ENCODE peak calls at places on chromosomes 2 and 18, in nine cellular contexts. F, S, G, A, O, T, L, W and Q are unnamed samples.

GRCh38 chr2:190579945-190580866 is 45.7 kb upstream of the NEMP2 start:
- DNase-seq in F (no peak), S (no peak), G (no peak), A (no peak), O (no peak), T (no peak), L (no peak), W (no peak), Q (no peak)

GRCh38 chr2:7468955-7469354 is 551.7 kb downstream of the RNF144A start:
- DNase-seq in F (no peak), S (no peak), G (no peak), A (no peak), O (no peak), T (no peak), L (no peak), W (no peak), Q (no peak)

GRCh38 chr2:64359892-64360657 is 93.9 kb upstream of the LGALSL start:
- DNase-seq in F (peak), S (peak), G (peak), A (peak), O (peak), T (peak), L (peak), W (peak), Q (peak)

GRCh38 chr18:34697233-34697632 is 12.9 kb upstream of the DTNA start:
- DNase-seq in F (no peak), S (no peak), G (no peak), A (no peak), O (no peak), T (no peak), L (no peak), W (no peak), Q (no peak)

GRCh38 chr2:54632733-54633692 is 90.4 kb upstream of the EML6 start:
- DNase-seq in F (peak), S (no peak), G (no peak), A (no peak), O (no peak), T (no peak), L (no peak), W (no peak), Q (peak)

GRCh38 chr18:39494211-39494896 is 1928.8 kb upstream of the CELF4 start:
- DNase-seq in F (no peak), S (no peak), G (no peak), A (no peak), O (no peak), T (no peak), L (no peak), W (no peak), Q (no peak)

GRCh38 chr2:157024129-157024528 is 233.4 kb upstream of the GALNT5 start:
- DNase-seq in F (no peak), S (no peak), G (no peak), A (no peak), O (no peak), T (no peak), L (no peak), W (no peak), Q (no peak)

GRCh38 chr2:215931256-215931903 is 82.0 kb downstream of the MREG start:
- DNase-seq in F (peak), S (peak), G (peak), A (peak), O (no peak), T (peak), L (peak), W (peak), Q (peak)

GRCh38 chr2:218230882-218231281 is 13.9 kb downstream of the ARPC2 start:
- DNase-seq in F (no peak), S (no peak), G (no peak), A (no peak), O (no peak), T (no peak), L (no peak), W (no peak), Q (peak)

GRCh38 chr2:227461878-227462462 is 10.0 kb upstream of the AGFG1 start:
- DNase-seq in F (no peak), S (no peak), G (no peak), A (peak), O (no peak), T (no peak), L (no peak), W (no peak), Q (no peak)

GRCh38 chr2:143030127-143030526 is 99.1 kb upstream of the ARHGAP15 start:
- DNase-seq in F (no peak), S (no peak), G (no peak), A (no peak), O (no peak), T (no peak), L (no peak), W (no peak), Q (peak)

GRCh38 chr2:217396165-217396564 is 536.3 kb upstream of the TNP1 start:
- DNase-seq in F (no peak), S (no peak), G (no peak), A (no peak), O (no peak), T (no peak), L (no peak), W (no peak), Q (no peak)

GRCh38 chr2:46284812-46285211 is 12.4 kb upstream of the EPAS1 start:
- DNase-seq in F (no peak), S (no peak), G (no peak), A (no peak), O (no peak), T (no peak), L (no peak), W (no peak), Q (no peak)

GRCh38 chr18:32298289-32298688 is 108.5 kb downstream of the MEP1B start:
- DNase-seq in F (no peak), S (no peak), G (no peak), A (no peak), O (no peak), T (no peak), L (no peak), W (no peak), Q (no peak)

GRCh38 chr2:40434638-40435296 is 17.1 kb downstream of the SLC8A1 start:
- DNase-seq in F (no peak), S (peak), G (no peak), A (peak), O (no peak), T (no peak), L (no peak), W (no peak), Q (peak)

GRCh38 chr2:219724628-219725027 is 97.2 kb downstream of the SLC4A3 start:
- DNase-seq in F (no peak), S (no peak), G (no peak), A (no peak), O (no peak), T (no peak), L (no peak), W (no peak), Q (peak)

GRCh38 chr18:46061387-46061786 is 10.7 kb downstream of the PSTPIP2 start:
- DNase-seq in F (no peak), S (no peak), G (no peak), A (no peak), O (no peak), T (no peak), L (no peak), W (no peak), Q (no peak)

GRCh38 chr2:144041612-144042011 is 478.3 kb downstream of the ZEB2 start:
- DNase-seq in F (no peak), S (no peak), G (no peak), A (no peak), O (no peak), T (no peak), L (no peak), W (no peak), Q (no peak)

GRCh38 chr2:217899231-217900009 is 103.4 kb downstream of the TNS1 start:
- DNase-seq in F (peak), S (no peak), G (no peak), A (peak), O (peak), T (peak), L (peak), W (peak), Q (peak)

GRCh38 chr2:224650815-224651439 is 65.2 kb downstream of the CCDC195 start:
- DNase-seq in F (no peak), S (no peak), G (peak), A (peak), O (no peak), T (no peak), L (no peak), W (no peak), Q (peak)
- H3K4me3 ChIP-seq in F (no peak), S (no peak), G (no peak), A (no peak), O (no peak), T (no peak), L (no peak), W (no peak), Q (no peak)

GRCh38 chr2:174158003-174158402 is 90.3 kb downstream of the OLA1 start:
- DNase-seq in F (no peak), S (no peak), G (peak), A (no peak), O (no peak), T (no peak), L (no peak), W (no peak), Q (peak)
- TF ChIP-seq CTCF in F (no peak), S (no peak), G (peak), A (peak), O (peak), T (peak), L (no peak), W (no peak), Q (peak)

GRCh38 chr2:70094171-70094977 is 7.1 kb downstream of the PCBP1 start:
- DNase-seq in F (no peak), S (no peak), G (no peak), A (no peak), O (no peak), T (no peak), L (no peak), W (no peak), Q (no peak)
- H3K4me3 ChIP-seq in F (no peak), S (peak), G (no peak), A (no peak), O (peak), T (no peak), L (no peak), W (no peak), Q (no peak)

GRCh38 chr2:180987146-180987545 is 6.7 kb downstream of the UBE2E3 start:
- DNase-seq in F (no peak), S (no peak), G (no peak), A (no peak), O (no peak), T (no peak), L (no peak), W (no peak), Q (no peak)
- TF ChIP-seq CTCF in F (no peak), S (no peak), G (no peak), A (no peak), O (no peak), T (no peak), L (no peak), W (no peak), Q (no peak)

GRCh38 chr2:42974303-42974696 is 181.9 kb upstream of the HAAO start:
- DNase-seq in F (no peak), S (no peak), G (no peak), A (no peak), O (no peak), T (no peak), L (peak), W (no peak), Q (peak)

GRCh38 chr2:42976400-42976799 is 184.0 kb upstream of the HAAO start:
- DNase-seq in F (no peak), S (no peak), G (no peak), A (no peak), O (no peak), T (no peak), L (peak), W (no peak), Q (no peak)

GRCh38 chr2:42973771-42974170 is 181.4 kb upstream of the HAAO start:
- DNase-seq in F (no peak), S (no peak), G (no peak), A (no peak), O (no peak), T (no peak), L (peak), W (no peak), Q (no peak)

GRCh38 chr2:42975358-42975717 is 183.0 kb upstream of the HAAO start:
- DNase-seq in F (no peak), S (no peak), G (no peak), A (no peak), O (no peak), T (no peak), L (no peak), W (no peak), Q (no peak)

DNA sequence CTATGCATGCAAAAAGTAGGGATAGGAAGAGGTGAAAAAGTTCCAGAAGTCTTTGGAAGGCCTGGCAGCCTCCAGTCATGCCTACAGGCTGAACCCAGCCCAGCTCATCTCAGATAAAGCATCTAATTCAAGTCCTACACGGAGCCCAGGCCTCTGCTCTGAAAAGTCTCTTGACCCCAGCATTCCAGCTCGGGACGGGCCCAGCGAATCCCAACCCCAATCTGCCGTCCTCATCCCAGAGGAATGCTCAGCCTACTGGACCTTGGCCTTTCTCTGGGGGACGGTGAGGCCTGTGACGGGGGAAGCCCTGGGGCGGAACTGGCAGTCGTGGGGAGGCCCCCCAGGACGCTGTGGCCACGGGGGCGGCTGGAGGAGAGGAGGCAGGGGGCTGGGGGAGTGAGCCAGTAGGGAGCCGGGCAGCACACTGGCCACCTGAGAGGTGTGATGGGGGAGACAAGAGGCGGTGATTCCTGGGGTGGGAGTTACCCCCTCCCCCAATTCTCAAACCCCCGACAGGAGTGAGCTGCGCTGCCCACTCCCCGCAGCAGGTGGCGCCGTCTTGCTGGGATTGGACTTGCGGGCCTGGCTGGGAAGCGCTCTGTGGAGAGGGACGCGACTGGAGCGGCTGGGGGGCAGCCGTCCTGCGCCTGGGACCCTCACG is 182.4 kb upstream of the HAAO start:
- DNase-seq in F (peak), S (no peak), G (peak), A (peak), O (peak), T (peak), L (peak), W (peak), Q (peak)
- H3K4me3 ChIP-seq in F (peak), S (peak), G (no peak), A (no peak), O (peak), T (peak), L (peak), W (no peak), Q (peak)

DNA sequence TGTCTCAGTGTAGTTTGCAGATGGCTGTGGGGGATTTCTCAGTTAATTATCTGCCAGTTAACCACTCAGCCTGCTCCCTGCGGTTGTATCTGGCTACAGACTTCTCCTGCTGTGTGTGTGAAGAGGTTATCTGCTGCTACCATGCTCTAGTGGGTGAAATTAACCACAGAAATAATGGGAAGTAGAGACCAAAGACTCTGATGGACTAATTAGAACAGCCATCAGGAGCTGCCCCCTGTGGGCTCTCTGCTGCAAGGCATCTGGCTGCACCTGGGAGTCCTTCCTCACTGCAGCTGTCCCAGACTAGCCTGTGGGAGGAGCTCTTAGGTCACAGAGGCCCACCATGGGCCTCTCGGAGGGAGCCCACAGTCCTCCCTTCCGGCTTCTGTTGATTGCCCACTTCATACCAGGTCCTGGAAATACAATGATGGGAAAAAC is 66.6 kb downstream of the CTIF start:
- DNase-seq in F (no peak), S (no peak), G (no peak), A (peak), O (no peak), T (no peak), L (no peak), W (no peak), Q (no peak)
- TF ChIP-seq CTCF in F (no peak), S (no peak), G (peak), A (peak), O (no peak), T (no peak), L (no peak), W (no peak), Q (no peak)

GRCh38 chr2:185456517-185456916 is 282.1 kb upstream of the FSIP2 start:
- DNase-seq in F (no peak), S (no peak), G (no peak), A (no peak), O (no peak), T (no peak), L (no peak), W (no peak), Q (peak)
- H3K4me3 ChIP-seq in F (no peak), S (no peak), G (no peak), A (no peak), O (no peak), T (no peak), L (no peak), W (no peak), Q (no peak)

GRCh38 chr18:49845629-49846252 is 32.4 kb upstream of the ACAA2 start:
- DNase-seq in F (no peak), S (no peak), G (peak), A (no peak), O (no peak), T (peak), L (no peak), W (peak), Q (no peak)
- TF ChIP-seq CTCF in F (no peak), S (no peak), G (no peak), A (no peak), O (no peak), T (no peak), L (no peak), W (no peak), Q (no peak)

GRCh38 chr2:130963849-130964793 is 127.4 kb downstream of the ARHGEF4 start:
- DNase-seq in F (no peak), S (no peak), G (no peak), A (no peak), O (no peak), T (peak), L (peak), W (no peak), Q (no peak)
- H3K4me3 ChIP-seq in F (no peak), S (peak), G (no peak), A (no peak), O (no peak), T (peak), L (no peak), W (no peak), Q (no peak)

DNA sequence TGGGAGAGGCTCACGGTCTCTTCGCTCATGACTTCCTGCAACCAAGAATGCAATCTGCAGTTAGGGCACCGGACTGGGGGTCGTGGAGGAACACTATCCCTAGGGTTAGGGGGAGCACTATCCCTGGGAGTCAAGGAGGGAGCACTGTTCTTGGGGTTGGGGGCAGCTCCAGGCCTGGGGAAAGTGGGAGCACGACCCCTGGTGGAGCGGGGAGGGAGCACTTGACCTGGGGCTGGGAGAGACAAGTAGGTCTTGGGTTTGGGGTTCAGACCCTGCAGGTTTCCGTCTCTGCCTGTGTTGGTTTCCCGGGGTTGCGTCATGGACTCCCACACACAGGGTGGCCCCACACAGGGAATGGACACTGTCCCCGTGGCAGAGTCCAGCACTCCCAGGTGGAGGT is 133.6 kb downstream of the TPO start:
- DNase-seq in F (no peak), S (no peak), G (no peak), A (no peak), O (peak), T (no peak), L (no peak), W (no peak), Q (no peak)
- TF ChIP-seq CTCF in F (no peak), S (no peak), G (no peak), A (no peak), O (no peak), T (no peak), L (no peak), W (no peak), Q (peak)